ENCODE peak calls at places on chromosomes 13 and 19, in five cellular contexts. I, R, Y, X and W are unnamed samples.

GRCh38 chr19:18636969-18637629 is at the start of gene KLHL26:
- DNase-seq in I (no peak), R (no peak), Y (no peak), X (no peak), W (no peak)

GRCh38 chr13:52461265-52461664 is 6.0 kb downstream of the CKAP2 start:
- DNase-seq in I (no peak), R (no peak), Y (no peak), X (no peak), W (no peak)

GRCh38 chr19:46727757-46728156 is 10.8 kb upstream of the PRKD2 start:
- DNase-seq in I (no peak), R (no peak), Y (no peak), X (no peak), W (no peak)

GRCh38 chr13:30832845-30833332 is 73.2 kb upstream of the MEDAG start:
- DNase-seq in I (peak; percentile 86), R (no peak), Y (peak; percentile 94), X (no peak), W (peak; percentile 95)

GRCh38 chr13:44231786-44232516 is 141.7 kb upstream of the SERP2 start:
- DNase-seq in I (peak; percentile 87), R (no peak), Y (peak; percentile 78), X (no peak), W (peak; percentile 97)

GRCh38 chr13:35818577-35819165 is 312.5 kb downstream of the DCLK1 start:
- DNase-seq in I (no peak), R (no peak), Y (peak; percentile 53), X (no peak), W (peak; percentile 26)

GRCh38 chr19:18333680-18334079 is 6.7 kb upstream of the PGPEP1 start:
- DNase-seq in I (no peak), R (no peak), Y (no peak), X (no peak), W (no peak)

GRCh38 chr13:28735481-28736029 is 16.8 kb upstream of the SLC46A3 start:
- DNase-seq in I (no peak), R (no peak), Y (no peak), X (peak; percentile 6), W (no peak)

GRCh38 chr13:88622362-88622973 is 951.3 kb downstream of the SLITRK5 start:
- DNase-seq in I (no peak), R (no peak), Y (peak; percentile 35), X (no peak), W (no peak)

GRCh38 chr19:29715695-29716581 is 877 bp upstream of the C19orf12 start:
- DNase-seq in I (no peak), R (no peak), Y (peak; percentile 36), X (no peak), W (no peak)

GRCh38 chr19:3603121-3603841 is 3.4 kb downstream of the TBXA2R start:
- DNase-seq in I (no peak), R (no peak), Y (no peak), X (no peak), W (no peak)

GRCh38 chr13:50208826-50209335 is 193.6 kb downstream of the KCNRG start:
- DNase-seq in I (peak; percentile 14), R (no peak), Y (peak; percentile 77), X (no peak), W (no peak)

GRCh38 chr19:41597600-41598041 is 21.7 kb downstream of the CEACAM21 start:
- DNase-seq in I (peak; percentile 74), R (peak; percentile 51), Y (peak; percentile 52), X (peak; percentile 74), W (peak; percentile 76)

GRCh38 chr13:110642291-110642981 is 27.1 kb downstream of the NAXD start:
- DNase-seq in I (no peak), R (no peak), Y (no peak), X (no peak), W (no peak)

GRCh38 chr13:33310245-33311038 is 24.9 kb upstream of the STARD13 start:
- DNase-seq in I (no peak), R (no peak), Y (no peak), X (no peak), W (no peak)

GRCh38 chr13:38785490-38785889 is 98.6 kb downstream of the FREM2 start:
- DNase-seq in I (no peak), R (no peak), Y (no peak), X (no peak), W (no peak)

GRCh38 chr13:37966266-37966665 is 96.7 kb upstream of the TRPC4 start:
- DNase-seq in I (no peak), R (no peak), Y (no peak), X (no peak), W (no peak)

GRCh38 chr19:14118165-14119051 is 846 bp upstream of the PRKACA start:
- DNase-seq in I (peak; percentile 76), R (no peak), Y (no peak), X (no peak), W (no peak)

GRCh38 chr13:110346661-110347067 is 39.6 kb downstream of the COL4A2 start:
- DNase-seq in I (no peak), R (no peak), Y (no peak), X (no peak), W (peak; percentile 13)

GRCh38 chr19:38617764-38618589 is at the start of gene MAP4K1:
- DNase-seq in I (no peak), R (no peak), Y (no peak), X (peak; percentile 37), W (no peak)

GRCh38 chr13:110254751-110255553 is 52.0 kb downstream of the COL4A1 start:
- DNase-seq in I (no peak), R (no peak), Y (no peak), X (no peak), W (no peak)

GRCh38 chr13:59531571-59532091 is 632.1 kb downstream of the DIAPH3 start:
- DNase-seq in I (peak; percentile 78), R (no peak), Y (peak; percentile 81), X (no peak), W (peak; percentile 6)

GRCh38 chr19:44672226-44672625 is 944 bp downstream of the CEACAM19 start:
- DNase-seq in I (no peak), R (no peak), Y (no peak), X (no peak), W (no peak)

GRCh38 chr19:29201849-29202248 is 11.1 kb downstream of the UQCRFS1 start:
- DNase-seq in I (no peak), R (no peak), Y (no peak), X (no peak), W (no peak)

GRCh38 chr13:69324109-69324886 is 783.3 kb upstream of the ATXN8OS start:
- DNase-seq in I (no peak), R (no peak), Y (peak; percentile 40), X (peak; percentile 13), W (peak; percentile 1)

GRCh38 chr19:11479470-11480080 is 1.3 kb downstream of the ELAVL3 start:
- DNase-seq in I (no peak), R (no peak), Y (no peak), X (no peak), W (no peak)

GRCh38 chr19:1068111-1069001 is 1.4 kb downstream of the ARHGAP45 start:
- DNase-seq in I (no peak), R (no peak), Y (no peak), X (no peak), W (no peak)

GRCh38 chr19:4916292-4917082 is 7.2 kb downstream of the UHRF1 start:
- DNase-seq in I (no peak), R (no peak), Y (no peak), X (no peak), W (no peak)

GRCh38 chr13:41122838-41123237 is 9.8 kb downstream of the KBTBD6 start:
- DNase-seq in I (no peak), R (no peak), Y (no peak), X (no peak), W (no peak)

GRCh38 chr19:17718467-17718987 is 753 bp upstream of the MAP1S start:
- DNase-seq in I (no peak), R (no peak), Y (no peak), X (no peak), W (no peak)

GRCh38 chr13:33707449-33707848 is 110.5 kb upstream of the RFC3 start:
- DNase-seq in I (no peak), R (no peak), Y (no peak), X (no peak), W (no peak)

GRCh38 chr13:102012299-102013293 is 389.3 kb downstream of the FGF14 start:
- DNase-seq in I (no peak), R (no peak), Y (no peak), X (no peak), W (no peak)

GRCh38 chr13:108816381-108816780 is 187.0 kb downstream of the MYO16 start:
- DNase-seq in I (peak; percentile 54), R (no peak), Y (no peak), X (no peak), W (no peak)

GRCh38 chr13:104592545-104593250 is 1526.5 kb upstream of the SLC10A2 start:
- DNase-seq in I (no peak), R (no peak), Y (no peak), X (no peak), W (no peak)